ENCODE peak calls at places on chromosome 19, in four cellular contexts. K is HepG2, A is K562, B is GM12878. U is an unnamed sample.

GRCh38 chr19:15393963-15394362 is 14.4 kb upstream of the AKAP8 start:
- DNase-seq in K (no peak), A (no peak), B (no peak), U (no peak)

GRCh38 chr19:27971071-27971470 is 1241.9 kb downstream of the UQCRFS1 start:
- DNase-seq in K (no peak), A (no peak), B (no peak), U (peak; percentile 16)

GRCh38 chr19:47697863-47698609 is 15.2 kb upstream of the EHD2 start:
- DNase-seq in K (peak; percentile 67), A (peak; percentile 83), B (peak; percentile 20), U (peak; percentile 86)

GRCh38 chr19:16627194-16627927 is 643 bp downstream of the MED26 start:
- DNase-seq in K (peak; percentile 10), A (peak; percentile 25), B (no peak), U (no peak)

GRCh38 chr19:39941615-39942507 is 7.4 kb upstream of the FCGBP start:
- DNase-seq in K (no peak), A (no peak), B (peak; percentile 82), U (no peak)

GRCh38 chr19:9962623-9963290 is 26.4 kb upstream of the OLFM2 start:
- DNase-seq in K (no peak), A (no peak), B (no peak), U (no peak)

GRCh38 chr19:14496029-14496848 is at the start of gene GIPC1:
- DNase-seq in K (peak; percentile 96), A (peak; percentile 97), B (peak; percentile 32), U (peak; percentile 99)

GRCh38 chr19:31278555-31279435 is 70.4 kb downstream of the TSHZ3 start:
- DNase-seq in K (no peak), A (no peak), B (no peak), U (no peak)

GRCh38 chr19:2811735-2812413 is 7.8 kb upstream of the ZNF554 start:
- DNase-seq in K (no peak), A (no peak), B (no peak), U (no peak)

GRCh38 chr19:17184381-17184841 is 30.7 kb upstream of the USE1 start:
- DNase-seq in K (no peak), A (no peak), B (no peak), U (no peak)

GRCh38 chr19:56367829-56368711 is 25.3 kb downstream of the ZNF582 start:
- DNase-seq in K (peak; percentile 93), A (peak; percentile 96), B (peak; percentile 40), U (peak; percentile 95)

GRCh38 chr19:29211562-29212416 is 1.2 kb downstream of the UQCRFS1 start:
- DNase-seq in K (peak; percentile 7), A (peak; percentile 49), B (no peak), U (no peak)

GRCh38 chr19:45404557-45405434 is at the start of gene PPP1R13L:
- DNase-seq in K (peak; percentile 76), A (peak; percentile 92), B (peak; percentile 32), U (peak; percentile 97)

GRCh38 chr19:42284641-42285341 is 15.7 kb downstream of the CIC start:
- DNase-seq in K (no peak), A (peak; percentile 43), B (no peak), U (no peak)

GRCh38 chr19:17125728-17126677 is 50.4 kb downstream of the MYO9B start:
- DNase-seq in K (no peak), A (no peak), B (peak; percentile 79), U (no peak)

GRCh38 chr19:48553676-48554384 is 1.9 kb downstream of the SULT2B1 start:
- DNase-seq in K (peak; percentile 69), A (peak; percentile 83), B (no peak), U (peak; percentile 51)

GRCh38 chr19:12721656-12722565 is 1.8 kb downstream of the TNPO2 start:
- DNase-seq in K (peak; percentile 52), A (peak; percentile 83), B (no peak), U (peak; percentile 79)

GRCh38 chr19:19101540-19101939 is 36.7 kb downstream of the TMEM161A start:
- DNase-seq in K (no peak), A (no peak), B (no peak), U (no peak)

GRCh38 chr19:35592226-35592625 is 6.3 kb downstream of the PMIS2 start:
- DNase-seq in K (peak; percentile 53), A (peak; percentile 57), B (no peak), U (peak; percentile 40)

GRCh38 chr19:14366529-14366928 is 14.7 kb upstream of the ADGRE5 start:
- DNase-seq in K (peak; percentile 69), A (peak; percentile 88), B (peak; percentile 98), U (peak; percentile 89)

GRCh38 chr19:58248886-58249285 is 20.2 kb downstream of the ZNF544 start:
- DNase-seq in K (no peak), A (no peak), B (no peak), U (no peak)

GRCh38 chr19:47713046-47714021 is at the start of gene EHD2:
- DNase-seq in K (no peak), A (peak; percentile 89), B (no peak), U (peak; percentile 72)

GRCh38 chr19:33388817-33389573 is 15.5 kb downstream of the CEBPG start:
- DNase-seq in K (no peak), A (no peak), B (no peak), U (no peak)

GRCh38 chr19:45047188-45047797 is 8.4 kb downstream of the CLASRP start:
- DNase-seq in K (no peak), A (no peak), B (peak; percentile 34), U (no peak)

GRCh38 chr19:30754162-30754561 is 382.0 kb downstream of the ZNF536 start:
- DNase-seq in K (no peak), A (no peak), B (no peak), U (no peak)

GRCh38 chr19:55618426-55618825 is 5.9 kb downstream of the ZNF784 start:
- DNase-seq in K (no peak), A (no peak), B (no peak), U (no peak)

GRCh38 chr19:15170345-15170744 is 30.4 kb downstream of the NOTCH3 start:
- DNase-seq in K (no peak), A (peak; percentile 59), B (no peak), U (peak; percentile 82)

GRCh38 chr19:34707661-34708060 is 26.4 kb upstream of the ZNF181 start:
- DNase-seq in K (no peak), A (no peak), B (no peak), U (no peak)

GRCh38 chr19:41563847-41564514 is 12.0 kb upstream of the CEACAM21 start:
- DNase-seq in K (no peak), A (no peak), B (no peak), U (peak; percentile 48)

GRCh38 chr19:52891336-52891735 is 6.1 kb downstream of the ZNF320 start:
- DNase-seq in K (no peak), A (peak; percentile 50), B (no peak), U (no peak)
- TF ChIP-seq ETV6 in K (no peak), A (no peak), B (no peak), U (no peak)

DNA sequence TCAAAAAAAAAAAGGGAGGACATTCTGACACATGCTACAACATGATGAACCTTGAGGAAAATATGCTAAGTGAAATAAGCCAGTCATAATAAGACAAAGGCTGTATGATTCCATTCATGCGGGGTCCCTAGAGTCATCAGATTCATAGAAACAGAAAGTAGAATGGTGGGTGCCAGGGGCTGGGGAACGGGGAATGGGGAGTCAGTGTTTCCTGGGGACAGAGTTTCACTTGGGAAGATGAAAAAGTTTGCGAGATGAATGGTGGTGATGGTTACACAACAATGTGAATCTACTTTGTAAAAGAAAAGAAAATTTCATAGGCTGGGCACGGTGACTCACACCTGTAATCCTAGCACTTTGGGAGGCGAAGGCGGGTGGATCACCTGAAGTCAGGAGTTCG is 6.1 kb upstream of the CLEC4G start:
- DNase-seq in K (no peak), A (no peak), B (no peak), U (no peak)
- TF ChIP-seq USF2 in K (no peak), A (no peak), B (no peak), U (no peak)

GRCh38 chr19:952680-953500 is 27.1 kb downstream of the ARID3A start:
- DNase-seq in K (peak; percentile 95), A (peak; percentile 81), B (no peak), U (no peak)

GRCh38 chr19:955803-956746 is 28.1 kb upstream of the WDR18 start:
- DNase-seq in K (no peak), A (no peak), B (no peak), U (peak; percentile 25)

GRCh38 chr19:954272-954671 is 28.4 kb downstream of the ARID3A start:
- DNase-seq in K (no peak), A (peak; percentile 50), B (no peak), U (no peak)

GRCh38 chr19:953501-954271 is 27.9 kb downstream of the ARID3A start:
- DNase-seq in K (no peak), A (peak; percentile 46), B (no peak), U (peak; percentile 49)

DNA sequence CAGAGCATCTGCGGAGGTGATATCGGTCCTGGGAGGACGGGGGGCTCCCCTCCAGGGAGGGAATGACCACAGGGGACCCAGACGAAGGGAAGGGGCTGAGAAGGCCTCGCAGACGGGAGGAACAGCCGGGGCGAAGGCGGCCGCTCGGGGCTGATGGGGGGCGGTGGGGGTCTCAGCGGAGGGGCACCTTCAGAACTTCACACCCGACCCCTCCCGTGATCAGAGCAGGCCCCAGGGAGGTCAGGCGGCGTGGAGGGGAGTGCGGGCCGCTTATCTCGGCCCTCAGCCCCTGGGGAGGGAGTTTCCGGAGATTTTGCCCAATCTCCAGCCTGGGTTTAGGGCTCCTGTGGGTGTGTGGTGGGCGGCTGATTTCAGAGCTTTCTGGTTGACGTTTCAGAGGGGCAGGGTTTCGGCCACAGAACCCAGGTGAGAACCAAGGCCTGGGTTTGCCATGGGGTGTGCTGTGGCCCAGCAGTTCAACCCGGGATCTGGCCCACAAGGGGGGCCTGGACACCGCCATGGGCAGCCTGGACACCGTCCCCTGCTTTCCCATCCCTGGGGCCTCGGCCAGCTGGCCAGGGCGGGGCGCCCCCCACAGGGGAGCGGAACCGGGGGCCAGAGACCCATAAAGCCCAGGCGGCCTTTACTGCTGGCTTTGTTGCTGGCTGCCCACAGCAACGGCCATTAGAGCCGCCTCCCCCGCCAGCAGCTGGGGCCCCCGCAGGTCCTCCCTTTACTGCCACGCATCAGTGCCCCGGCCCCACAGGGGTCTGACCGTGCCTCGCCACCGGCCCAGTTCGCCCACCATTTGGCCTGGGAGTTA is 29.0 kb downstream of the ARID3A start:
- DNase-seq in K (no peak), A (peak; percentile 92), B (peak; percentile 70), U (no peak)
- TF ChIP-seq ETV6 in K (no peak), A (no peak), B (no peak), U (no peak)

DNA sequence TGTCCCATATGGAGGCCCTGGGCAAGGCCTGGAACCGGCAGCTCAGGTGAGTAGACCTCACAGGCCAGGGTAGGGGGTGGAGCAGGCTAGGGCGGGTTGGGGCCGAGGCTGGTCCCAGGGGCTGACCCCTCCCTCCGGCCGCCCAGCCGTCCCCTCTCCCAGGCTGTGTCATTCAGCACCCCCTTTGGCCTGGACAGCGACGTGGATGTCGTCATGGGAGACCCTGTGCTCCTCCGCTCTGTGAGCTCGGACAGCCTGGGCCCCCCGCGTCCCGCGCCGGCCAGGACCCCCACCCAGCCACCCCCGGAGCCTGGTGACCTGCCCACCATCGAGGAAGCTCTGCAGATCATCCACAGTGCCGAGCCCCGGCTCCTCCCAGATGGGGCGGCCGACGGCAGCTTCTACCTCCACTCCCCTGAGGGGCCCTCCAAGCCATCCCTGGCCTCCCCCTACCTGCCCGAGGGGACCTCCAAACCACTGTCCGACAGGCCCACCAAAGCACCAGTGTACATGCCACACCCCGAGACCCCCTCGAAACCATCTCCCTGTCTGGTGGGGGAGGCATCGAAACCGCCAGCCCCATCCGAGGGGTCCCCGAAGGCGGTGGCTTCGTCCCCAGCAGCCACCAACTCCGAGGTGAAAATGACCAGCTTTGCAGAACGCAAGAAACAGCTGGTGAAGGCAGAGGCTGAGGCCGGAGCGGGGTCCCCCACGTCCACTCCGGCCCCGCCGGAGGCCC is 16.0 kb downstream of the CAMSAP3 start:
- DNase-seq in K (no peak), A (peak; percentile 40), B (no peak), U (no peak)
- TF ChIP-seq USF2 in K (no peak), A (peak; percentile 2), B (no peak), U (no peak)

GRCh38 chr19:46697142-46697960 is 19.6 kb downstream of the PRKD2 start:
- DNase-seq in K (no peak), A (peak; percentile 99), B (no peak), U (peak; percentile 100)
- TF ChIP-seq ETV6 in K (no peak), A (no peak), B (no peak), U (no peak)

GRCh38 chr19:43595605-43595998 is 332 bp downstream of the IRGQ start:
- DNase-seq in K (no peak), A (no peak), B (no peak), U (no peak)
- TF ChIP-seq USF2 in K (no peak), A (no peak), B (no peak), U (no peak)

U was measured in WTC11.